ENCODE peak calls at places on chromosomes 4 and X, in six cellular contexts. Y, M, S, J, X and F are unnamed samples.

GRCh38 chr4:2378898-2379297 is 39.5 kb downstream of the ZFYVE28 start:
- DNase-seq in Y (no peak), M (no peak), S (no peak), J (no peak), X (no peak), F (no peak)

GRCh38 chr4:86977621-86978184 is 42.9 kb downstream of the AFF1 start:
- DNase-seq in Y (peak; percentile 46), M (no peak), S (no peak), J (peak; percentile 43), X (no peak), F (no peak)

GRCh38 chrX:49919617-49920016 is 2.8 kb upstream of the CLCN5 start:
- DNase-seq in Y (peak; percentile 23), M (peak; percentile 63), S (peak; percentile 54), J (no peak), X (peak; percentile 35), F (no peak)

GRCh38 chr4:163701915-163702314 is 207.4 kb downstream of the TMA16 start:
- DNase-seq in Y (no peak), M (no peak), S (no peak), J (peak; percentile 26), X (no peak), F (no peak)

GRCh38 chrX:65596270-65596669 is 61.7 kb upstream of the LAS1L start:
- DNase-seq in Y (peak; percentile 28), M (peak; percentile 69), S (no peak), J (peak; percentile 33), X (no peak), F (no peak)

GRCh38 chrX:10797493-10797892 is 177.1 kb upstream of the MID1 start:
- DNase-seq in Y (no peak), M (no peak), S (no peak), J (no peak), X (no peak), F (no peak)

GRCh38 chr4:25367004-25367621 is 9.9 kb upstream of the ANAPC4 start:
- DNase-seq in Y (peak; percentile 33), M (peak; percentile 60), S (peak; percentile 46), J (peak; percentile 34), X (peak; percentile 34), F (peak; percentile 24)

GRCh38 chrX:124217289-124218251 is 114.9 kb upstream of the TEX13D start:
- DNase-seq in Y (peak; percentile 7), M (peak; percentile 95), S (peak; percentile 67), J (no peak), X (no peak), F (peak; percentile 85)

GRCh38 chrX:110021180-110022022 is 18.5 kb downstream of the TMEM164 start:
- DNase-seq in Y (no peak), M (peak; percentile 25), S (no peak), J (no peak), X (no peak), F (no peak)

GRCh38 chrX:20244936-20245335 is 21.8 kb downstream of the RPS6KA3 start:
- DNase-seq in Y (no peak), M (no peak), S (no peak), J (no peak), X (no peak), F (no peak)

GRCh38 chr4:102761478-102761790 is 666 bp upstream of the MANBA start:
- DNase-seq in Y (no peak), M (no peak), S (no peak), J (no peak), X (peak; percentile 70), F (no peak)

GRCh38 chr4:4259484-4260100 is 11.6 kb upstream of the TMEM128 start:
- DNase-seq in Y (no peak), M (peak; percentile 14), S (no peak), J (no peak), X (no peak), F (peak; percentile 16)

GRCh38 chrX:100606753-100607152 is 22.0 kb downstream of the TNMD start:
- DNase-seq in Y (no peak), M (peak; percentile 69), S (no peak), J (no peak), X (no peak), F (peak; percentile 10)

GRCh38 chrX:40202456-40202855 is 104.7 kb upstream of the BCOR start:
- DNase-seq in Y (no peak), M (peak; percentile 65), S (no peak), J (peak; percentile 29), X (no peak), F (no peak)

GRCh38 chr4:185285632-185286393 is 76.4 kb downstream of the SNX25 start:
- DNase-seq in Y (no peak), M (no peak), S (no peak), J (no peak), X (no peak), F (no peak)

GRCh38 chr4:336099-336892 is 1.3 kb upstream of the ZNF141 start:
- DNase-seq in Y (peak; percentile 38), M (no peak), S (peak; percentile 21), J (peak; percentile 50), X (no peak), F (no peak)